ENCODE peak calls at places on chromosomes 13 and 19, in eight cellular contexts. I is nucleus accumbens; Z is OCI-LY7; R is AG04450; K is NCI-H1092 treated with DMSO at 0.1 percent for 48 hours; Q is BE2C; U is Caco-2; D is activated naive CD4-positive, alpha-beta T cell treated with anti-CD3 and anti-CD28 coated beads for 36 hours. E is an unnamed sample.
A peak's percentile ranks its signal among the peaks of the same experiment; 100 is the strongest.

GRCh38 chr13:72462726-72463125 is 264.7 kb downstream of the MZT1 start:
- DNase-seq in I (no peak), Q (no peak), Z (no peak), R (no peak), U (no peak), K (no peak), D (no peak), E (no peak)

GRCh38 chr19:14952767-14953166 is 11.5 kb downstream of the OR7C2 start:
- DNase-seq in D (no peak), Z (no peak), I (no peak), R (no peak), U (no peak), K (no peak), Q (no peak), E (no peak)

GRCh38 chr19:6047256-6047655 is 63.0 kb downstream of the RFX2 start:
- DNase-seq in U (no peak), I (no peak), R (no peak), D (no peak), K (no peak), Z (no peak), Q (no peak), E (no peak)

GRCh38 chr19:13053761-13054604 is 48.7 kb downstream of the LYL1 start:
- DNase-seq in I (peak; percentile 53), Q (no peak), R (peak; percentile 92), K (no peak), U (peak; percentile 63), D (no peak), Z (no peak), E (peak; percentile 96)

GRCh38 chr13:74452176-74452575 is 318.0 kb upstream of the KLF12 start:
- DNase-seq in U (no peak), K (no peak), Z (no peak), D (no peak), Q (no peak), R (no peak), I (no peak), E (no peak)

GRCh38 chr13:66313408-66313807 is 916.7 kb downstream of the PCDH9 start:
- DNase-seq in D (no peak), U (no peak), Q (no peak), K (no peak), I (no peak), Z (no peak), R (no peak), E (no peak)

GRCh38 chr19:48991823-48992570 is 1.1 kb downstream of the GYS1 start:
- DNase-seq in D (no peak), U (peak; percentile 69), Q (no peak), Z (no peak), I (no peak), K (no peak), R (peak; percentile 62), E (no peak)

GRCh38 chr13:65789815-65790214 is 1440.3 kb downstream of the PCDH9 start:
- DNase-seq in D (no peak), U (no peak), K (no peak), Q (no peak), Z (no peak), I (no peak), R (no peak), E (no peak)

GRCh38 chr19:54551293-54551692 is 22.3 kb upstream of the LILRA2 start:
- DNase-seq in K (no peak), U (no peak), Z (no peak), I (no peak), R (no peak), D (no peak), Q (no peak), E (no peak)

GRCh38 chr13:26585136-26585535 is 27.7 kb downstream of the WASF3 start:
- DNase-seq in I (no peak), U (no peak), D (no peak), Q (no peak), Z (no peak), R (no peak), K (no peak), E (no peak)

GRCh38 chr19:2477732-2478191 is 1.8 kb downstream of the GADD45B start:
- DNase-seq in U (no peak), R (no peak), I (no peak), D (peak; percentile 44), Q (no peak), K (no peak), Z (peak; percentile 69), E (peak; percentile 78)

GRCh38 chr19:1765904-1766799 is 12.8 kb downstream of the ONECUT3 start:
- DNase-seq in Q (no peak), Z (no peak), R (no peak), U (no peak), K (no peak), D (no peak), I (no peak), E (no peak)

GRCh38 chr13:111177081-111177711 is 62.1 kb downstream of the ARHGEF7 start:
- DNase-seq in I (peak; percentile 72), Q (no peak), Z (no peak), R (no peak), U (no peak), D (peak; percentile 68), K (peak; percentile 70), E (peak; percentile 81)

GRCh38 chr19:43692364-43692763 is 22.4 kb upstream of the PLAUR start:
- DNase-seq in R (no peak), Q (no peak), K (no peak), D (no peak), I (no peak), U (no peak), Z (no peak), E (no peak)

GRCh38 chr13:113860051-113860471 is 3.8 kb downstream of the GAS6 start:
- DNase-seq in U (peak; percentile 81), R (no peak), Z (no peak), K (no peak), I (no peak), D (no peak), Q (no peak), E (peak; percentile 46)

GRCh38 chr13:66992183-66992582 is 238.0 kb downstream of the PCDH9 start:
- DNase-seq in I (peak; percentile 52), Q (no peak), D (no peak), Z (peak; percentile 22), R (no peak), U (no peak), K (no peak), E (no peak)

GRCh38 chr19:17751103-17751911 is at the start of gene FCHO1:
- DNase-seq in D (peak; percentile 94), R (no peak), Q (no peak), Z (peak; percentile 95), I (peak; percentile 33), U (no peak), K (no peak), E (peak; percentile 84)

GRCh38 chr19:45103200-45103624 is 10.2 kb downstream of the PPP1R37 start:
- DNase-seq in D (peak; percentile 63), R (no peak), K (no peak), U (no peak), Z (no peak), Q (peak; percentile 64), I (peak; percentile 15), E (no peak)

GRCh38 chr13:36345438-36346221 is 564 bp downstream of the SPART start:
- DNase-seq in Z (no peak), R (peak; percentile 54), Q (peak; percentile 20), I (peak; percentile 54), K (no peak), U (no peak), D (peak; percentile 50), E (peak; percentile 79)

GRCh38 chr13:101453784-101454201 is 1.3 kb downstream of the ITGBL1 start:
- DNase-seq in I (peak; percentile 19), U (no peak), Q (no peak), Z (no peak), K (no peak), R (no peak), D (no peak), E (peak; percentile 57)

GRCh38 chr13:79915386-79915785 is 425.5 kb downstream of the SPRY2 start:
- DNase-seq in R (no peak), Q (peak; percentile 39), D (no peak), Z (no peak), K (no peak), I (no peak), U (no peak), E (no peak)

GRCh38 chr19:47618771-47619170 is 9.8 kb downstream of the BICRA start:
- DNase-seq in U (no peak), Z (no peak), D (no peak), R (no peak), I (no peak), Q (no peak), K (no peak), E (no peak)

GRCh38 chr19:17390665-17391370 is 3.2 kb downstream of the CCDC194 start:
- DNase-seq in Z (peak; percentile 88), U (peak; percentile 93), D (peak; percentile 93), I (peak; percentile 78), Q (peak; percentile 98), R (peak; percentile 72), K (peak; percentile 84), E (peak; percentile 98)

E was measured in kidney.